ENCODE peak calls at places on chromosomes 2 and 18, in four cellular contexts. One of them, this sample, is unnamed.

GRCh38 chr2:240461471-240462072 is 26.1 kb downstream of the GPC1 start:
- DNase-seq in NCI-H1694 treated with DMSO at 0.1 percent for 48 hours: no peak
- DNase-seq in pons: no peak
- DNase-seq in right cardiac atrium: peak; percentile 36
- DNase-seq in this sample: no peak

GRCh38 chr2:205407984-205408383 is 274.3 kb upstream of the NRP2 start:
- DNase-seq in NCI-H1694 treated with DMSO at 0.1 percent for 48 hours: no peak
- DNase-seq in pons: no peak
- DNase-seq in right cardiac atrium: no peak
- DNase-seq in this sample: no peak

GRCh38 chr2:180203972-180204371 is 196.9 kb upstream of the CWC22 start:
- DNase-seq in NCI-H1694 treated with DMSO at 0.1 percent for 48 hours: no peak
- DNase-seq in pons: no peak
- DNase-seq in right cardiac atrium: peak; percentile 63
- DNase-seq in this sample: no peak

GRCh38 chr2:199228887-199229819 is 228.6 kb downstream of the SATB2 start:
- DNase-seq in NCI-H1694 treated with DMSO at 0.1 percent for 48 hours: peak; percentile 66
- DNase-seq in pons: peak; percentile 3
- DNase-seq in right cardiac atrium: no peak
- DNase-seq in this sample: no peak

GRCh38 chr2:111919794-111920608 is 21.6 kb downstream of the MERTK start:
- DNase-seq in NCI-H1694 treated with DMSO at 0.1 percent for 48 hours: no peak
- DNase-seq in pons: peak; percentile 68
- DNase-seq in right cardiac atrium: peak; percentile 64
- DNase-seq in this sample: peak; percentile 73

GRCh38 chr18:45689386-45689785 is 34.6 kb upstream of the SLC14A1 start:
- DNase-seq in NCI-H1694 treated with DMSO at 0.1 percent for 48 hours: peak; percentile 1
- DNase-seq in pons: no peak
- DNase-seq in right cardiac atrium: no peak
- DNase-seq in this sample: no peak

GRCh38 chr18:60277855-60278480 is 94.6 kb downstream of the MC4R start:
- DNase-seq in NCI-H1694 treated with DMSO at 0.1 percent for 48 hours: no peak
- DNase-seq in pons: no peak
- DNase-seq in right cardiac atrium: no peak
- DNase-seq in this sample: no peak

GRCh38 chr18:35143615-35144596 is 96.9 kb upstream of the ZNF397 start:
- DNase-seq in NCI-H1694 treated with DMSO at 0.1 percent for 48 hours: peak; percentile 26
- DNase-seq in pons: peak; percentile 86
- DNase-seq in right cardiac atrium: peak; percentile 69
- DNase-seq in this sample: peak; percentile 73

GRCh38 chr2:55962910-55963309 is 39.3 kb upstream of the EFEMP1 start:
- DNase-seq in NCI-H1694 treated with DMSO at 0.1 percent for 48 hours: no peak
- DNase-seq in pons: no peak
- DNase-seq in right cardiac atrium: no peak
- DNase-seq in this sample: no peak

GRCh38 chr2:130851624-130852382 is 15.1 kb downstream of the ARHGEF4 start:
- DNase-seq in NCI-H1694 treated with DMSO at 0.1 percent for 48 hours: no peak
- DNase-seq in pons: no peak
- DNase-seq in right cardiac atrium: no peak
- DNase-seq in this sample: no peak

GRCh38 chr2:46871976-46872381 is 43.6 kb downstream of the MCFD2 start:
- DNase-seq in NCI-H1694 treated with DMSO at 0.1 percent for 48 hours: no peak
- DNase-seq in pons: no peak
- DNase-seq in right cardiac atrium: no peak
- DNase-seq in this sample: no peak

GRCh38 chr2:84919885-84920580 is 14.6 kb downstream of the TMSB10 start:
- DNase-seq in NCI-H1694 treated with DMSO at 0.1 percent for 48 hours: no peak
- DNase-seq in pons: no peak
- DNase-seq in right cardiac atrium: no peak
- DNase-seq in this sample: peak; percentile 75

GRCh38 chr2:169095631-169096105 is 26.3 kb downstream of the DHRS9 start:
- DNase-seq in NCI-H1694 treated with DMSO at 0.1 percent for 48 hours: no peak
- DNase-seq in pons: no peak
- DNase-seq in right cardiac atrium: no peak
- DNase-seq in this sample: no peak

GRCh38 chr18:59921384-59921891 is 21.6 kb downstream of the PMAIP1 start:
- DNase-seq in NCI-H1694 treated with DMSO at 0.1 percent for 48 hours: no peak
- DNase-seq in pons: no peak
- DNase-seq in right cardiac atrium: no peak
- DNase-seq in this sample: no peak

GRCh38 chr2:68987051-68987503 is 12.6 kb downstream of the GKN1 start:
- DNase-seq in NCI-H1694 treated with DMSO at 0.1 percent for 48 hours: no peak
- DNase-seq in pons: peak; percentile 42
- DNase-seq in right cardiac atrium: peak; percentile 60
- DNase-seq in this sample: no peak

GRCh38 chr18:58603365-58604067 is 25.4 kb downstream of the ALPK2 start:
- DNase-seq in NCI-H1694 treated with DMSO at 0.1 percent for 48 hours: no peak
- DNase-seq in pons: no peak
- DNase-seq in right cardiac atrium: no peak
- DNase-seq in this sample: no peak

GRCh38 chr2:222603501-222603900 is 52.4 kb downstream of the FARSB start:
- DNase-seq in NCI-H1694 treated with DMSO at 0.1 percent for 48 hours: no peak
- DNase-seq in pons: no peak
- DNase-seq in right cardiac atrium: no peak
- DNase-seq in this sample: no peak

GRCh38 chr18:59799383-59800015 is 100.3 kb upstream of the PMAIP1 start:
- DNase-seq in NCI-H1694 treated with DMSO at 0.1 percent for 48 hours: no peak
- DNase-seq in pons: no peak
- DNase-seq in right cardiac atrium: no peak
- DNase-seq in this sample: no peak

GRCh38 chr2:184579226-184579625 is 19.1 kb upstream of the ZNF804A start:
- DNase-seq in NCI-H1694 treated with DMSO at 0.1 percent for 48 hours: no peak
- DNase-seq in pons: no peak
- DNase-seq in right cardiac atrium: no peak
- DNase-seq in this sample: no peak

GRCh38 chr2:24365051-24365450 is 4.7 kb upstream of the ITSN2 start:
- DNase-seq in NCI-H1694 treated with DMSO at 0.1 percent for 48 hours: peak; percentile 64
- DNase-seq in pons: peak; percentile 67
- DNase-seq in right cardiac atrium: peak; percentile 95
- DNase-seq in this sample: peak; percentile 19

GRCh38 chr18:77133051-77133919 is 702 bp upstream of the MBP start:
- DNase-seq in NCI-H1694 treated with DMSO at 0.1 percent for 48 hours: no peak
- DNase-seq in pons: no peak
- DNase-seq in right cardiac atrium: peak; percentile 71
- DNase-seq in this sample: no peak

GRCh38 chr2:237451582-237452469 is 35.2 kb upstream of the MLPH start:
- DNase-seq in NCI-H1694 treated with DMSO at 0.1 percent for 48 hours: no peak
- DNase-seq in pons: no peak
- DNase-seq in right cardiac atrium: peak; percentile 73
- DNase-seq in this sample: no peak

This sample was measured in putamen.